ENCODE peak calls at places on chromosomes 3 and 15, in six cellular contexts. Y is IMR-90, V is mesenchymal stem cell, X is H9, C is neuronal stem cell, K is H1. H is an unnamed sample.

GRCh38 chr15:99965376-99965775 is 232.1 kb upstream of the LYSMD4 start:
- DNase-seq in Y (no peak), V (no peak), K (no peak), X (no peak), C (no peak), H (no peak)

GRCh38 chr3:149330609-149331008 is 2.8 kb downstream of the TM4SF18 start:
- DNase-seq in X (no peak), V (no peak), C (no peak), K (no peak), Y (peak), H (no peak)

GRCh38 chr3:128549283-128550112 is 56.5 kb upstream of the GATA2 start:
- DNase-seq in K (no peak), C (no peak), Y (peak), V (peak), X (no peak), H (peak)

GRCh38 chr15:57403532-57403931 is 27.2 kb downstream of the CGNL1 start:
- DNase-seq in Y (no peak), V (no peak), X (no peak), C (no peak), K (no peak), H (no peak)

GRCh38 chr3:46399557-46399956 is 7.3 kb downstream of the CCR5AS start:
- DNase-seq in V (peak), Y (peak), X (no peak), K (no peak), C (no peak), H (no peak)

GRCh38 chr3:162632672-162633071 is 1136.1 kb downstream of the OTOL1 start:
- DNase-seq in V (no peak), C (no peak), K (no peak), X (no peak), Y (no peak), H (no peak)

GRCh38 chr3:131285456-131285855 is 96.1 kb upstream of the NUDT16 start:
- DNase-seq in C (no peak), Y (no peak), K (no peak), V (no peak), X (no peak), H (peak)

GRCh38 chr3:57446318-57446841 is 97.8 kb downstream of the DNAH12 start:
- DNase-seq in C (no peak), K (no peak), V (no peak), X (no peak), Y (no peak), H (no peak)

GRCh38 chr3:96915465-96915864 is 101.1 kb downstream of the EPHA6 start:
- DNase-seq in V (no peak), Y (no peak), K (no peak), X (no peak), C (no peak), H (peak)

GRCh38 chr3:26484140-26484539 is 138.4 kb upstream of the LRRC3B start:
- DNase-seq in K (peak), Y (no peak), X (peak), V (peak), C (peak), H (no peak)

GRCh38 chr3:112984485-112984884 is 6.3 kb upstream of the GTPBP8 start:
- DNase-seq in V (peak), Y (peak), X (no peak), K (no peak), C (no peak), H (no peak)

GRCh38 chr3:102206506-102207145 is 228.2 kb upstream of the ZPLD1 start:
- DNase-seq in K (no peak), X (no peak), V (peak), Y (peak), C (no peak), H (no peak)

GRCh38 chr3:35505181-35505580 is 134.1 kb upstream of the ARPP21 start:
- DNase-seq in C (peak), V (no peak), Y (no peak), X (peak), K (peak), H (no peak)

GRCh38 chr3:110743984-110744383 is 327.6 kb upstream of the NECTIN3 start:
- DNase-seq in C (no peak), Y (no peak), V (no peak), X (no peak), K (no peak), H (no peak)

GRCh38 chr3:2653706-2654105 is 456.5 kb downstream of the IL5RA start:
- DNase-seq in K (no peak), X (no peak), Y (peak), V (peak), C (no peak), H (no peak)

GRCh38 chr3:147368561-147369151 is 37.7 kb downstream of the ZIC4 start:
- DNase-seq in K (no peak), C (no peak), V (no peak), Y (no peak), X (no peak), H (no peak)

GRCh38 chr3:159451067-159451466 is 537.6 kb upstream of the IL12A start:
- DNase-seq in X (no peak), C (no peak), V (no peak), K (no peak), Y (no peak), H (no peak)

GRCh38 chr3:42424911-42425310 is 14.5 kb upstream of the LYZL4 start:
- DNase-seq in Y (no peak), K (no peak), V (no peak), C (no peak), X (no peak), H (no peak)

GRCh38 chr3:52088445-52089367 is 32.3 kb upstream of the DUSP7 start:
- DNase-seq in C (peak), X (no peak), Y (peak), K (no peak), V (peak), H (no peak)

GRCh38 chr15:36415643-36416042 is 163.8 kb upstream of the CDIN1 start:
- DNase-seq in Y (peak), X (no peak), K (no peak), V (peak), C (no peak), H (no peak)

GRCh38 chr3:182671942-182672341 is 121.4 kb upstream of the ATP11B start:
- DNase-seq in X (no peak), Y (peak), V (no peak), K (no peak), C (no peak), H (peak)

GRCh38 chr15:82093774-82094211 is 48.0 kb upstream of the MEX3B start:
- DNase-seq in K (no peak), C (no peak), X (no peak), V (peak), Y (peak), H (peak)

GRCh38 chr3:156738251-156738650 is 63.9 kb downstream of the TIPARP start:
- DNase-seq in Y (no peak), C (no peak), V (no peak), K (no peak), X (no peak), H (no peak)

GRCh38 chr3:107651782-107652181 is 129.0 kb downstream of the BBX start:
- DNase-seq in X (no peak), C (no peak), Y (no peak), V (no peak), K (no peak), H (no peak)

GRCh38 chr15:53976844-53977392 is 1.3 kb upstream of the UNC13C start:
- DNase-seq in X (peak), K (peak), V (no peak), C (peak), Y (no peak), H (peak)

GRCh38 chr15:26223720-26224119 is 360.6 kb upstream of the ATP10A start:
- DNase-seq in Y (no peak), C (no peak), X (no peak), K (no peak), V (no peak), H (no peak)

GRCh38 chr3:180747805-180748361 is 68.6 kb upstream of the CCDC39 start:
- DNase-seq in K (no peak), C (no peak), Y (no peak), X (no peak), V (no peak), H (no peak)

GRCh38 chr3:52777959-52778805 is 783 bp downstream of the ITIH1 start:
- DNase-seq in V (no peak), K (peak), X (no peak), Y (no peak), C (no peak), H (no peak)

GRCh38 chr15:69973102-69973714 is 124.5 kb downstream of the TLE3 start:
- DNase-seq in Y (peak), C (no peak), X (no peak), K (no peak), V (peak), H (peak)

GRCh38 chr3:55538158-55538557 is 51.1 kb upstream of the WNT5A start:
- DNase-seq in K (no peak), V (no peak), X (no peak), C (peak), Y (no peak), H (no peak)

GRCh38 chr15:25600751-25601150 is 161.9 kb upstream of the UBE3A start:
- DNase-seq in V (no peak), Y (no peak), C (no peak), X (no peak), K (no peak), H (peak)

GRCh38 chr3:193452338-193452737 is 73.8 kb upstream of the ATP13A5 start:
- DNase-seq in Y (no peak), V (no peak), K (no peak), C (no peak), X (no peak), H (peak)

GRCh38 chr15:90611157-90611556 is 81.4 kb downstream of the CRTC3 start:
- DNase-seq in Y (no peak), C (no peak), X (no peak), V (no peak), K (no peak), H (no peak)
- H3K4me2 ChIP-seq in Y (no peak), C (no peak), X (no peak), V (no peak), K (no peak), H (no peak)

GRCh38 chr15:87227846-87228245 is 1028.7 kb downstream of the NTRK3 start:
- DNase-seq in C (no peak), K (no peak), V (peak), Y (peak), X (no peak), H (no peak)
- H3K14ac ChIP-seq in C (no peak), K (no peak), V (no peak), Y (no peak), X (no peak), H (no peak)

GRCh38 chr3:115099115-115099884 is 47.8 kb downstream of the ZBTB20 start:
- DNase-seq in V (peak), X (no peak), Y (peak), C (no peak), K (no peak), H (no peak)
- H3K4me2 ChIP-seq in V (no peak), X (no peak), Y (peak), C (no peak), K (no peak), H (no peak)

DNA sequence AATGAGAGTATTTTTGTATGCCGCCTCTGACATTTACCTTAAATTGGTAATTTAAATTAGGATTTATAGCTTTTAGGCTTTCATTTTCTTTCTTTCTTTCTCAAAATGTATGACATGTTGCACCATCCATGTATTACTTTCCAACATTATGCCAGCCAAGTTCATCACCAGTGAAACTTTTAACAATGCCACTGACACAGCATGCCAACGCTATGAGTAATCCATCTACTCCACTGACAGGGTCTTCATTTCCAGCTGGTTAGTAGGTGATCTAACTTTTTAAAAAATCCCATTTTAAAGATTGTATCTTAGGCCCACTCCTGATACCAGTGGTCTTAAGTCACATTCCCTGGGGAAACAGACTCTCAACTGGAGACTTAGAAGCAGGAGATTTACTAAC is 21.8 kb upstream of the CLDN16 start:
- DNase-seq in K (no peak), Y (no peak), X (no peak), C (no peak), V (no peak), H (no peak)
- H3K14ac ChIP-seq in K (no peak), Y (no peak), X (no peak), C (no peak), V (no peak), H (no peak)

GRCh38 chr15:77311020-77311419 is 108.9 kb downstream of the PEAK1 start:
- DNase-seq in V (no peak), Y (no peak), K (no peak), X (no peak), C (no peak), H (no peak)

GRCh38 chr15:77311618-77312398 is 108.1 kb downstream of the PEAK1 start:
- DNase-seq in Y (no peak), C (no peak), K (no peak), X (no peak), V (no peak), H (no peak)

GRCh38 chr15:77312523-77312922 is 107.4 kb downstream of the PEAK1 start:
- DNase-seq in C (no peak), Y (peak), V (no peak), K (no peak), X (no peak), H (no peak)
- H3K4me2 ChIP-seq in C (no peak), Y (no peak), V (no peak), K (no peak), X (no peak), H (no peak)

GRCh38 chr3:123642957-123643330 is 58.1 kb upstream of the HACD2 start:
- DNase-seq in K (no peak), X (no peak), V (no peak), Y (no peak), C (no peak), H (no peak)

GRCh38 chr3:123641505-123641904 is 56.7 kb upstream of the HACD2 start:
- DNase-seq in V (no peak), C (no peak), X (no peak), Y (no peak), K (no peak), H (no peak)

GRCh38 chr3:123641084-123641462 is 56.2 kb upstream of the HACD2 start:
- DNase-seq in Y (no peak), K (no peak), X (no peak), C (no peak), V (no peak), H (no peak)

GRCh38 chr3:123640311-123641083 is 55.6 kb upstream of the HACD2 start:
- DNase-seq in V (peak), K (no peak), C (no peak), X (no peak), Y (no peak), H (no peak)

DNA sequence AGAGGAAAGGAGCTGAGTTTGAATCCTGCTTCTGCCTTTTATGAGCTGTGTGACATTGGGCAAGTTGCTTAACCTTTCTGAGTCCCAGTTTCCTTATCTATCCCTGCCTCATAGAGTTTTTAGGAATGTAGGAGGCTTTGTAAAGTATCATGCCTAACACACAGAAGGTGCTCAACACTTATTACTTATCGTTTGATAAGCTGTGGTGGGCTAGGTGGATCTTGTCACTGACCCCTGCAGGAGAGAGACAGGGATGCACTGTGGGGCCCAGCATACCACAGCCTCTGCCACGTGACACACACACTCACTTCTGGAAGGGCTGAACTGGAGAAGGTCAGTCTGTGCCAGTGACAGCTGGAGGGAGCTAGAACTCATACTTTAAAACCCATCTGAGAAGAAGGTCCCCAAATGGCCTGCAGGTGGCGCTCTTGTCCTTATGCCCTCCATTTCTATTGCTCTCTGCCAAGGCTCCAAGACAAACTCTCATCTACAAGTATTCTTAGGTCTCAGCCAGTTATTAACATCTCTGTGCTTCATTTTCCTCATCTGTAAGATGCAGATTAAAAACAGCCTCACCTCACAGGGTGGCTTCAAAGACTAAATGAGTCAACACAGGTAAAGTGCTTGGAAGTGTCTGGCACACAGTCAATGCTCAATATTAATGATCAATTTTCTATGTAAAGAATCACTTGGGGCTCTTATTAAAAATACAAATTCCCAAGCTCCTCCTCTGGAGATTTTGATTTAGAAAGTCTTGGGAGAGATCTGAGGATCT is 57.5 kb upstream of the HACD2 start:
- DNase-seq in K (peak), X (peak), V (peak), C (peak), Y (peak), H (peak)
- H3K14ac ChIP-seq in K (no peak), X (no peak), V (no peak), C (no peak), Y (peak), H (no peak)

DNA sequence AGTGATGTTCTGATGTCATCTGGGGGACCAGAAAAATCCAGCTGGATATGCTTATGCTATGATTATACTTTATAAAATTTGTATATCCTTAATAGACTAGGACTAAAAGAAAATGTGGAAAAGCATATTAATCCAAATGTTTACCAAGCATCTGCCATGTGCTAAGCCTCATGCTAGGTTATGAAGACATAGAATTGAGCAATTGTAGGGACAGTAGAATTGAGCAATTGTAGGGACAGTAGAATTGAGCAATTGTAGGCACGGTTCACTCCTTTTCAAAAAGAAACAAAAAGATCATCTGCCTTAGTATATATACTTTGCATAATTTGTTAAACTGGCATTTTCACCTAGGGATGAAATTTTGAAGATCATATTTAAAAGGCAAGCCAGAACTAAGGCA is 18.3 kb downstream of the ABHD5 start:
- DNase-seq in V (peak), K (no peak), Y (peak), C (no peak), X (no peak), H (peak)
- H3K4me2 ChIP-seq in V (no peak), K (no peak), Y (peak), C (no peak), X (no peak), H (no peak)

H was measured in trophoblast cell.